ENCODE peak calls at places on chromosomes 5 and 9, in five cellular contexts. O is mammary epithelial cell, H is GM23248, K is GM23338, N is IMR-90. F is an unnamed sample.
A peak's percentile ranks its signal among the peaks of the same experiment; 100 is the strongest.

GRCh38 chr9:111356567-111357244 is 26.7 kb upstream of the OR2K2 start:
- DNase-seq in H (peak; percentile 91), O (peak; percentile 87), N (peak; percentile 94), K (no peak), F (peak; percentile 90)

GRCh38 chr5:79133121-79133656 is 21.6 kb downstream of the BHMT start:
- DNase-seq in K (peak; percentile 71), N (peak; percentile 61), H (peak; percentile 62), O (peak; percentile 13), F (peak; percentile 33)

GRCh38 chr9:129136446-129137049 is 25.3 kb downstream of the PTPA start:
- DNase-seq in N (no peak), H (no peak), K (no peak), O (no peak), F (no peak)

GRCh38 chr9:13282998-13283397 is 3.5 kb upstream of the MPDZ start:
- DNase-seq in O (no peak), K (no peak), N (peak; percentile 42), H (peak; percentile 34), F (peak; percentile 61)

GRCh38 chr5:139905401-139905800 is 109.8 kb downstream of the PSD2 start:
- DNase-seq in H (no peak), O (no peak), N (no peak), K (no peak), F (no peak)

GRCh38 chr5:78776637-78777036 is 128.1 kb upstream of the LHFPL2 start:
- DNase-seq in H (peak; percentile 36), O (no peak), N (no peak), K (no peak), F (no peak)

GRCh38 chr5:68406344-68406743 is 190.8 kb downstream of the PIK3R1 start:
- DNase-seq in H (no peak), O (peak; percentile 47), N (no peak), K (no peak), F (no peak)

GRCh38 chr5:61029456-61030162 is 84.6 kb downstream of the NDUFAF2 start:
- DNase-seq in N (no peak), O (no peak), H (no peak), K (no peak), F (no peak)

GRCh38 chr5:157148734-157149615 is 6.3 kb upstream of the MED7 start:
- DNase-seq in H (peak; percentile 71), K (peak; percentile 86), O (peak; percentile 46), N (peak; percentile 60), F (peak; percentile 65)

GRCh38 chr9:127637322-127637847 is 25.3 kb downstream of the STXBP1 start:
- DNase-seq in K (no peak), H (peak; percentile 94), O (peak; percentile 90), N (peak; percentile 87), F (peak; percentile 97)

GRCh38 chr9:92896037-92896436 is 18.2 kb upstream of the ZNF484 start:
- DNase-seq in N (no peak), O (no peak), H (no peak), K (no peak), F (no peak)

GRCh38 chr5:150412319-150413175 is at the start of gene CD74:
- DNase-seq in N (peak; percentile 20), K (peak; percentile 87), O (peak; percentile 64), H (peak; percentile 30), F (peak; percentile 27)

GRCh38 chr5:157476699-157477408 is 16.8 kb downstream of the NIPAL4 start:
- DNase-seq in O (peak; percentile 37), N (peak; percentile 74), H (peak; percentile 87), K (peak; percentile 89), F (peak; percentile 79)

GRCh38 chr9:6049798-6050197 is 34.4 kb upstream of the RANBP6 start:
- DNase-seq in K (peak; percentile 65), O (peak; percentile 48), H (peak; percentile 29), N (no peak), F (no peak)

GRCh38 chr5:95743248-95743647 is 12.1 kb downstream of the RHOBTB3 start:
- DNase-seq in N (no peak), H (no peak), O (no peak), K (no peak), F (no peak)

GRCh38 chr5:139849942-139850341 is 54.3 kb downstream of the PSD2 start:
- DNase-seq in O (peak; percentile 43), N (no peak), K (no peak), H (peak; percentile 32), F (no peak)

GRCh38 chr5:32710335-32710858 is 724 bp upstream of the NPR3 start:
- DNase-seq in O (peak; percentile 30), K (peak; percentile 48), N (no peak), H (peak; percentile 61), F (peak; percentile 18)

GRCh38 chr9:6415266-6415665 is 2.3 kb downstream of the UHRF2 start:
- DNase-seq in H (peak; percentile 15), K (no peak), O (peak; percentile 35), N (no peak), F (peak; percentile 25)

GRCh38 chr9:106717686-106718085 is 145.3 kb upstream of the ZNF462 start:
- DNase-seq in N (peak; percentile 80), H (peak; percentile 58), K (peak; percentile 28), O (peak; percentile 81), F (peak; percentile 84)

GRCh38 chr5:170216262-170216864 is 16.4 kb upstream of the C5orf58 start:
- DNase-seq in N (peak; percentile 36), K (peak; percentile 76), O (peak; percentile 45), H (peak; percentile 70), F (peak; percentile 52)

GRCh38 chr5:151550146-151550545 is 41.0 kb downstream of the FAT2 start:
- DNase-seq in K (no peak), N (no peak), O (peak; percentile 9), H (no peak), F (no peak)

GRCh38 chr9:127358770-127359169 is 38.2 kb upstream of the SLC2A8 start:
- DNase-seq in N (no peak), K (no peak), H (no peak), O (no peak), F (no peak)

GRCh38 chr5:40605295-40605958 is 74.3 kb upstream of the PTGER4 start:
- DNase-seq in K (no peak), N (peak; percentile 27), O (no peak), H (no peak), F (no peak)

GRCh38 chr5:36876965-36877666 is 547 bp downstream of the NIPBL start:
- DNase-seq in H (peak; percentile 85), K (peak; percentile 71), O (peak; percentile 72), N (peak; percentile 56), F (peak; percentile 67)
- H4K20me1 ChIP-seq in H (peaks cover 5% of the 10 kb centered on the region), K (peaks cover 27% of the 10 kb centered on the region), O (no peaks in the 10 kb centered on the region), N (peaks cover 57% of the 10 kb centered on the region), F (no peaks in the 10 kb centered on the region)

GRCh38 chr5:143505354-143505753 is 101.9 kb upstream of the NR3C1 start:
- DNase-seq in K (no peak), H (no peak), N (no peak), O (no peak), F (no peak)
- H3K4me1 ChIP-seq in K (no peaks in the 10 kb centered on the region), H (peaks cover 44% of the 10 kb centered on the region), N (peaks cover 11% of the 10 kb centered on the region), O (peaks cover 18% of the 10 kb centered on the region), F (peaks cover 10% of the 10 kb centered on the region)

GRCh38 chr5:14059810-14060209 is 83.3 kb upstream of the TRIO start:
- DNase-seq in N (peak; percentile 46), K (no peak), H (no peak), O (no peak), F (no peak)

GRCh38 chr5:14063117-14063516 is 80.0 kb upstream of the TRIO start:
- DNase-seq in K (no peak), N (peak; percentile 43), O (peak; percentile 39), H (peak; percentile 61), F (peak; percentile 12)

GRCh38 chr5:14061106-14061505 is 82.0 kb upstream of the TRIO start:
- DNase-seq in N (no peak), H (no peak), O (no peak), K (peak; percentile 41), F (no peak)

GRCh38 chr5:14062178-14062577 is 81.0 kb upstream of the TRIO start:
- DNase-seq in N (no peak), H (peak; percentile 50), O (peak; percentile 57), K (no peak), F (peak; percentile 74)

GRCh38 chr5:14060218-14060617 is 82.9 kb upstream of the TRIO start:
- DNase-seq in H (no peak), O (no peak), N (no peak), K (no peak), F (no peak)
- H4K20me1 ChIP-seq in H (no peaks in the 10 kb centered on the region), O (no peaks in the 10 kb centered on the region), N (no peaks in the 10 kb centered on the region), K (no peaks in the 10 kb centered on the region), F (no peaks in the 10 kb centered on the region)

GRCh38 chr5:91312698-91313097 is 70.4 kb downstream of the ARRDC3 start:
- DNase-seq in K (no peak), O (no peak), H (no peak), N (no peak), F (peak; percentile 29)
- H3K4me1 ChIP-seq in K (peaks cover 4% of the 10 kb centered on the region), O (peaks cover 37% of the 10 kb centered on the region), H (peaks cover 43% of the 10 kb centered on the region), N (peaks cover 18% of the 10 kb centered on the region), F (peaks cover 19% of the 10 kb centered on the region)

DNA sequence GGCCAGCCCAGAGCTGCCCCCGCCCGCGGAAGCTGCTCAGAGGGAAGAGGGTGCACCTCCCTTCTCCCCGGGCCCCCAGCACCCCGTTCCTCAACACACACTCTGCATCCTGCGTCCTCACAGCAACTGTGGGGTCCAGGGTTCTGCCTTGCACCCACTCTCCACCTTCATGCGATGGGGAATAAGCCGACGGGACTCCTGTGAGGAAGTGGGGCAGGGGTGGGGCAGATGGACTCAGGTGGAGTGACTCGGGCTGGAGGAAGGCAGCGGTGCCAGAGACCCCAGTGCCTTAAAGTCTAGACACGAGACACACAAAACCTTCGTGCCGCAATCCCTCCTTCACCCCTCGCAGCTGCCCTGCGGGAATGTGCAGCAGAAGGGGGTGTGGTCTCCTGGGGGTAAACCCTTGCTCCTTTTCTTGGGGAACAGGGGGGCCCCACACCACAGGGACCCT is 8.6 kb downstream of the BRD3 start:
- DNase-seq in H (no peak), N (no peak), K (no peak), O (no peak), F (no peak)
- H4K20me1 ChIP-seq in H (peaks cover 5% of the 10 kb centered on the region), N (peaks cover 99% of the 10 kb centered on the region), K (peaks cover 37% of the 10 kb centered on the region), O (no peaks in the 10 kb centered on the region), F (no peaks in the 10 kb centered on the region)

GRCh38 chr9:121937248-121937647 is 155.9 kb downstream of the TTLL11 start:
- DNase-seq in K (no peak), H (no peak), O (no peak), N (no peak), F (no peak)
- H3K4me1 ChIP-seq in K (no peaks in the 10 kb centered on the region), H (no peaks in the 10 kb centered on the region), O (no peaks in the 10 kb centered on the region), N (no peaks in the 10 kb centered on the region), F (no peaks in the 10 kb centered on the region)

DNA sequence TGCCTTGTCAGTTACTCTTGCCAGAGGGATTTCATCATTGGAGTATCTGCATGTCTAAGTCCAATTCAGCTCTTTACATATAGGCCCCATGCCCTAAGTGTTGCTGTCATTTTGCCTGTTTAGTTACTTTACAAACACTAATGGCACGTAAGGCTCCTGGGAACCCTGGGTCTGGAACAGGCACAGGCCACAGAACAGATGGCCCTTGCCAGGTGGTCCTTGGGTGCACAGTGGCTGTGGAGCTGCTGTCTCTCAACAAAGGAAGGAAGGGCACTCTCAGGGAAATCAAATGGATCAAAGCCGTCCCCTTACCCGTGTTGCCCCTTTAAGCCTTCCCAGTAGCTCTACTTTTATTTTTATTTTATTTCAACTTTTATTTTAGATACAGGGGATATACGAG is 21.6 kb downstream of the TRIO start:
- DNase-seq in N (no peak), O (no peak), K (no peak), H (peak; percentile 2), F (no peak)
- H4K20me1 ChIP-seq in N (peaks cover 94% of the 10 kb centered on the region), O (peaks cover 9% of the 10 kb centered on the region), K (peaks cover 44% of the 10 kb centered on the region), H (peaks cover 30% of the 10 kb centered on the region), F (peaks cover 4% of the 10 kb centered on the region)